ENCODE peak calls at places on chromosome 16, in six cellular contexts. F is MM.1S, Q is HCT116, Y is GM23248, D is PC-3, U is SK-N-SH. N is an unnamed sample. For H3K9me2 and H3K79me2, the result is how much of the 10 kb centered on the place peaks cover.

GRCh38 chr16:57667526-57668258 is 414 bp upstream of the ADGRG3 start:
- DNase-seq in F (no peak), Q (no peak), Y (no peak), D (no peak), U (peak), N (no peak)

GRCh38 chr16:51374346-51374745 is 223.3 kb upstream of the SALL1 start:
- DNase-seq in F (no peak), Q (no peak), Y (peak), D (no peak), U (no peak), N (no peak)

GRCh38 chr16:48013476-48013875 is 142.3 kb downstream of the ABCC12 start:
- DNase-seq in F (no peak), Q (no peak), Y (no peak), D (peak), U (no peak), N (peak)

GRCh38 chr16:75197522-75198134 is 9.3 kb downstream of the CTRB2 start:
- DNase-seq in F (no peak), Q (no peak), Y (no peak), D (no peak), U (peak), N (no peak)

GRCh38 chr16:66109677-66110076 is 256.8 kb upstream of the CDH5 start:
- DNase-seq in F (no peak), Q (no peak), Y (no peak), D (no peak), U (no peak), N (no peak)

GRCh38 chr16:58507963-58508670 is 7.2 kb upstream of the SETD6 start:
- DNase-seq in F (no peak), Q (no peak), Y (no peak), D (no peak), U (no peak), N (no peak)

GRCh38 chr16:88455610-88456355 is 2.7 kb downstream of the ZFPM1 start:
- DNase-seq in F (peak), Q (peak), Y (peak), D (peak), U (peak), N (no peak)

GRCh38 chr16:68823401-68823800 is 19.9 kb upstream of the TANGO6 start:
- DNase-seq in F (no peak), Q (no peak), Y (peak), D (no peak), U (no peak), N (no peak)

GRCh38 chr16:49542391-49542891 is 168.8 kb downstream of the C16orf78 start:
- DNase-seq in F (no peak), Q (no peak), Y (no peak), D (no peak), U (peak), N (no peak)

GRCh38 chr16:49543315-49543946 is 169.8 kb downstream of the C16orf78 start:
- DNase-seq in F (no peak), Q (no peak), Y (no peak), D (no peak), U (no peak), N (no peak)

GRCh38 chr16:49540836-49541235 is 167.2 kb downstream of the C16orf78 start:
- DNase-seq in F (no peak), Q (no peak), Y (no peak), D (no peak), U (no peak), N (no peak)

GRCh38 chr16:49537924-49538455 is 164.4 kb downstream of the C16orf78 start:
- DNase-seq in F (no peak), Q (no peak), Y (no peak), D (no peak), U (no peak), N (no peak)

DNA sequence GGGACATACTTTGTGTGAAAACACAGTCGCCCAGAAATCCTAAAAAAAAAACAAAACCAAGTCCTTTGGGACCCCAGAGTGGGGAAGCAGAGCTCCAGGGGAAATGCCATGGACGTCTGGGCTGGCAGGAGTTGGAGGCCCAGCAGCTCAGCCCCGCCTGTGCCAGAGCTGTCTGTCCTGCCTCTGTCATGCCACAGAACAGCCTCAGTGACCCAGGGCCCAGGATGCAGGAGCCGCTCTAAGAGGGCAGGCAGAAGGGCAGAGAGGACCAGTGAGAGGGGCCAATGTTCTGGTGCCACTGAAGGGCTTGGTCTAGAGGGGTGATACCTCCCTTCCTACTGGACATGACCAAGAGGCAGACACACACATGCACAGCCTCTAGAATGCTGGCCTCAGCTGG is 166.2 kb downstream of the C16orf78 start:
- DNase-seq in F (no peak), Q (no peak), Y (no peak), D (no peak), U (no peak), N (no peak)
- H3K9me2 ChIP-seq in F (under half), Q (under half), Y (under half), D (under half), U (under half), N (under half)

DNA sequence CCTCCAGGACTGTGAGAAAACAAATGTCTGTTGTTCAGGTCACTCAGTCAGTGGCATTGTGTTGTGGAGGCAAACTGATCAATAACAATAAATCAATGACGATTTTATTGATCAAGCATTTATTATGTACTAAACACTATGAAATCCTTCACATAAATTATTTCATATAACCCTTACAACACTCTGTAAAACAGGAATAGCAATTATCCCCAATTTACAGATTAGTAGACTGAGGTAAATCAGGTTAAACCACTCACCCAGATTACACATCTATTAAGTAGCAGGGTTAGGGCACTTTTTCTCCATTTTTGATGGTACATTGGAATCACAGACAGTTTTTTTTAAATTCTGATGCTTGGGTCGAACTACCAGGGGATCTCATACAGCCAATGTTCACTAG is 372.8 kb upstream of the MAF start:
- DNase-seq in F (no peak), Q (no peak), Y (no peak), D (no peak), U (no peak), N (no peak)
- H3K9ac ChIP-seq in F (no peak), Q (no peak), Y (no peak), D (no peak), U (no peak), N (no peak)

GRCh38 chr16:46885960-46886763 is 2.0 kb downstream of the GPT2 start:
- DNase-seq in F (no peak), Q (no peak), Y (peak), D (no peak), U (peak), N (no peak)
- H3K79me2 ChIP-seq in F (under half), Q (under half), Y (half or more), D (under half), U (half or more), N (under half)

DNA sequence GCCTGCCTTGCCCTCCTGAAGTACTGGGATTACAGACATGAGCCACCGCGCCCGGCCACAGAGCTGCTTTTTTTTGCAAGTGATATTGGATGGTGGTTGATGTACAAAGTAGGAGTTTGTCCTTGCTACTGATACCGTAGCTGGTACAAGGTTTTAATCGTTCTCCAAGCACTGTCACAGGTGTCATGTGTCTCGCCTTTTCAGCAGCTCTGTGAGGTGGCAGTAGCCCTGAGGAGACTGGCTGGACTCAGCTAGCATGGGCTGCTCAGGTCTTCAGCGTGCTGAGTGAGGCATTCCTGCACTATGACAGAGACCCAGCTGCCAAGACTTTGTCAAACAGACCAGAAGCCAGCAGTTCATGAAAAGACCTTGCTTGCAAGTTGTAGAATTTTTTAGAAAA is 7.2 kb downstream of the WWOX start:
- DNase-seq in F (no peak), Q (no peak), Y (no peak), D (no peak), U (no peak), N (no peak)
- H3K9me2 ChIP-seq in F (under half), Q (under half), Y (under half), D (under half), U (under half), N (under half)

GRCh38 chr16:83898463-83899271 is at the start of gene MLYCD:
- DNase-seq in F (peak), Q (peak), Y (peak), D (peak), U (peak), N (peak)

GRCh38 chr16:83901101-83901500 is 2.2 kb downstream of the MLYCD start:
- DNase-seq in F (no peak), Q (no peak), Y (peak), D (no peak), U (no peak), N (peak)

GRCh38 chr16:83900611-83901010 is 1.7 kb downstream of the MLYCD start:
- DNase-seq in F (no peak), Q (no peak), Y (no peak), D (no peak), U (no peak), N (no peak)

GRCh38 chr16:83899978-83900377 is 1.1 kb downstream of the MLYCD start:
- DNase-seq in F (no peak), Q (no peak), Y (no peak), D (no peak), U (no peak), N (peak)

DNA sequence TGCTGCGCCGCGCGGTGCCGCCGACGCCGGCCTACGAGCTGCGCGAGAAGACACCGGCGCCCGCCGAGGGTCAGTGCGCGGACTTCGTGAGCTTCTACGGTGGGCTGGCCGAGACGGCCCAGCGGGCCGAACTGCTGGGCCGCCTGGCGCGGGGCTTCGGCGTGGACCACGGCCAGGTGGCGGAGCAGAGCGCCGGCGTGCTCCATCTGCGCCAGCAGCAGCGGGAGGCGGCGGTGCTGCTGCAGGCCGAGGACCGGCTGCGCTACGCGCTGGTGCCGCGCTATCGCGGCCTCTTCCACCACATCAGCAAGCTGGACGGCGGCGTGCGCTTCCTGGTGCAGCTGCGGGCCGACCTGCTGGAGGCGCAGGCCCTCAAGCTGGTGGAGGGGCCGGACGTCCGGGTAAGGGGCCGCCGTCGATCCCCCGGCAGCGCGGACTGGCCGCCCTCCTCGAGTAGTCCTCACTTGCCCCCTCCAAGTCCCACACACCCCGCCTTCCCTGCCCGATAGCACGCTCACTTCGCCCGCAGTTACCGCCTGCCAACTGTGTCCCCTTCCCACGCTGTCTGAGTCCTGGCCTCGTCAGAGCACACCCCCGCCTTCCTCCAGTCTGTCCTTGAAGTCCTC is 470 bp downstream of the MLYCD start:
- DNase-seq in F (peak), Q (no peak), Y (peak), D (peak), U (peak), N (peak)
- H3K9ac ChIP-seq in F (peak), Q (peak), Y (peak), D (peak), U (peak), N (peak)

DNA sequence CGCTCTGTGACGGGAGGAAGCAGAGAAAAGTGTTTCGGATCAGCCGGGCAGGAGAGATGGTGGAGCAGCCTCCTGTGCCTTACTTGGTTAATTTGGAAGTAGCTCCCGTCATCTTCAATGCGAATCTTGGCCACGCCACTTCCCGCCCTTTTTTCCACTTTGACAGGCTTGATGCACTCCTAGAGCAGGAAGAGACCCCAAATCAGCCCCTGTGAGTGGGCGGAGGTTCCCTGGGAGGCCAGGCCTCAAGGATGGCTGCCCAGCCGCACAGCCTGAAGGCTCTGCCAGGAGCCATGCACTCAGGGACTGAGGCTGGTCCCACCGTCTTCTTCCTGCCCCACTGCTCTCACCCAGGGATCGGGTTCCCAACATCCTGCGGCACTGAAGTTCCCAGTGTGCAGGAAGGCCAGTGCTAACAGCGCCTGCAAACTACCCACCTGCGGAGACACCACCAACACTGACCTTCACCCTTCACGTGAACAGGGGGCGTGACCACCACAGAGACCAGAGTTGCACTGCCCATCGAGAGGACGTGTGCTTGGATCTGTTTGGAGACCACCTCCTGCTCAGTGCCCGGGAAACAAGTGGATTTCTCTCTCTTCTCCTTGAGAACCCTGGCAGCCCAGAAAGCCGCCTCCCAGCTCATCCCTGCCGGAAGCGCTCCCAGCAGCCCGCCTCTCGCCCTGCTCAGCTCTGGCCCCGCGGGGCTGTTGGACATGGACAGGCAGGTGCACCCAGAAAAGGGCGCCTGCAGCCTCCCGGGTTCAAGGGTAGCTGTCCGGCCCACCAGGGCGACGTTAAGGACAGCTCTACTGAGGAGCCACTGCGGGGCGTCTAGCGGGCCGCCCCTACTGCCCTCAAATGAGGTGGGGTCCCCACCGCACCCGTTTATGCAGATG is 988 bp downstream of the CIAO3 start:
- DNase-seq in F (no peak), Q (no peak), Y (no peak), D (no peak), U (no peak), N (peak)
- H3K79me2 ChIP-seq in F (under half), Q (under half), Y (under half), D (under half), U (under half), N (under half)

N was measured in Karpas-422.